ENCODE peak calls at places on chromosomes 13 and 19, in six cellular contexts. L is iPS DF 6.9, F is upper lobe of right lung, N is HAP-1, H is heart left ventricle, T is PC-3. W is an unnamed sample.
A peak's percentile ranks its signal among the peaks of the same experiment; 100 is the strongest.

GRCh38 chr13:55583953-55584593 is 1556.6 kb upstream of the PRR20A start:
- DNase-seq in L (no peak), F (no peak), N (no peak), H (no peak), T (no peak), W (no peak)

GRCh38 chr13:43546260-43546659 is 240.5 kb downstream of the ENOX1 start:
- DNase-seq in L (no peak), F (no peak), N (no peak), H (peak; percentile 74), T (no peak), W (no peak)

GRCh38 chr19:1606138-1606651 is 933 bp upstream of the UQCR11 start:
- DNase-seq in L (no peak), F (no peak), N (no peak), H (no peak), T (no peak), W (no peak)

GRCh38 chr19:10855879-10856522 is 7.8 kb downstream of the C19orf38 start:
- DNase-seq in L (no peak), F (no peak), N (peak; percentile 55), H (no peak), T (peak; percentile 62), W (no peak)

GRCh38 chr19:5667751-5668271 is 12.5 kb downstream of the MICOS13 start:
- DNase-seq in L (no peak), F (no peak), N (no peak), H (no peak), T (no peak), W (no peak)

GRCh38 chr19:45424191-45425058 is 708 bp upstream of the ERCC1 start:
- DNase-seq in L (no peak), F (peak; percentile 82), N (peak; percentile 54), H (peak; percentile 93), T (peak; percentile 95), W (peak; percentile 84)

GRCh38 chr19:43777163-43777700 is 3.5 kb downstream of the KCNN4 start:
- DNase-seq in L (no peak), F (no peak), N (no peak), H (no peak), T (no peak), W (no peak)

GRCh38 chr19:48319647-48320537 is 5.5 kb upstream of the EMP3 start:
- DNase-seq in L (no peak), F (peak; percentile 92), N (peak; percentile 94), H (peak; percentile 83), T (peak; percentile 78), W (peak; percentile 88)

GRCh38 chr19:18153555-18154134 is 682 bp downstream of the PIK3R2 start:
- DNase-seq in L (no peak), F (no peak), N (peak; percentile 48), H (peak; percentile 28), T (no peak), W (no peak)

GRCh38 chr19:20367811-20368294 is 197.7 kb downstream of the ZNF737 start:
- DNase-seq in L (peak; percentile 58), F (no peak), N (no peak), H (no peak), T (no peak), W (no peak)

GRCh38 chr13:99984463-99985242 is 3.1 kb downstream of the ZIC2 start:
- DNase-seq in L (no peak), F (no peak), N (peak; percentile 50), H (no peak), T (no peak), W (no peak)

GRCh38 chr19:6837525-6837924 is 49.9 kb upstream of the ADGRE1 start:
- DNase-seq in L (no peak), F (no peak), N (no peak), H (no peak), T (no peak), W (no peak)

GRCh38 chr19:1057185-1057857 is 9.6 kb upstream of the ARHGAP45 start:
- DNase-seq in L (no peak), F (no peak), N (no peak), H (no peak), T (peak; percentile 19), W (no peak)

GRCh38 chr13:50280538-50280937 is 265.3 kb downstream of the KCNRG start:
- DNase-seq in L (no peak), F (no peak), N (no peak), H (no peak), T (no peak), W (no peak)

GRCh38 chr19:41276231-41276630 is 12.1 kb downstream of the HNRNPUL1 start:
- DNase-seq in L (no peak), F (no peak), N (no peak), H (no peak), T (no peak), W (peak; percentile 17)

GRCh38 chr19:50717891-50718254 is 1.7 kb downstream of the SHANK1 start:
- DNase-seq in L (no peak), F (no peak), N (no peak), H (peak; percentile 18), T (no peak), W (no peak)

GRCh38 chr13:67827992-67828391 is 597.9 kb upstream of the PCDH9 start:
- DNase-seq in L (no peak), F (no peak), N (no peak), H (no peak), T (peak; percentile 2), W (no peak)

GRCh38 chr19:3740431-3740830 is 21.1 kb downstream of the APBA3 start:
- DNase-seq in L (no peak), F (no peak), N (no peak), H (no peak), T (no peak), W (no peak)

GRCh38 chr13:95231393-95231792 is 69.9 kb downstream of the ABCC4 start:
- DNase-seq in L (no peak), F (no peak), N (no peak), H (no peak), T (no peak), W (no peak)

GRCh38 chr19:44570603-44570983 is 41.1 kb upstream of the CEACAM20 start:
- DNase-seq in L (no peak), F (no peak), N (no peak), H (no peak), T (no peak), W (no peak)

GRCh38 chr19:42216653-42217521 is 590 bp downstream of the DEDD2 start:
- DNase-seq in L (no peak), F (peak; percentile 82), N (peak; percentile 66), H (peak; percentile 54), T (peak; percentile 15), W (no peak)

GRCh38 chr19:11447347-11448262 is 12.2 kb downstream of the PRKCSH start:
- DNase-seq in L (no peak), F (no peak), N (no peak), H (no peak), T (no peak), W (no peak)

GRCh38 chr13:101155920-101156319 is 260.4 kb downstream of the NALCN start:
- DNase-seq in L (no peak), F (no peak), N (no peak), H (no peak), T (peak; percentile 11), W (no peak)

GRCh38 chr19:2478324-2478755 is 2.4 kb downstream of the GADD45B start:
- DNase-seq in L (no peak), F (peak; percentile 87), N (peak; percentile 68), H (peak; percentile 55), T (peak; percentile 53), W (peak; percentile 92)

GRCh38 chr19:54201172-54201701 is 579 bp downstream of the RPS9 start:
- DNase-seq in L (no peak), F (no peak), N (no peak), H (no peak), T (peak; percentile 2), W (no peak)

GRCh38 chr19:54206030-54206830 is 5.6 kb downstream of the RPS9 start:
- DNase-seq in L (no peak), F (peak; percentile 71), N (no peak), H (no peak), T (no peak), W (no peak)

GRCh38 chr19:54204767-54205468 is 4.3 kb downstream of the RPS9 start:
- DNase-seq in L (no peak), F (no peak), N (no peak), H (no peak), T (no peak), W (no peak)

GRCh38 chr19:54201980-54202379 is 1.3 kb downstream of the RPS9 start:
- DNase-seq in L (no peak), F (no peak), N (no peak), H (no peak), T (no peak), W (no peak)

GRCh38 chr19:54203151-54203611 is 2.5 kb downstream of the RPS9 start:
- DNase-seq in L (no peak), F (no peak), N (no peak), H (no peak), T (peak; percentile 46), W (no peak)
- H3K4me1 ChIP-seq in L (peaks cover 4% of the 10 kb centered on the region), F (peaks cover 66% of the 10 kb centered on the region), N (peaks cover 29% of the 10 kb centered on the region), H (peaks cover 32% of the 10 kb centered on the region), T (peaks cover 48% of the 10 kb centered on the region), W (peaks cover 45% of the 10 kb centered on the region)

GRCh38 chr19:29155683-29156082 is 57.3 kb downstream of the UQCRFS1 start:
- DNase-seq in L (no peak), F (no peak), N (no peak), H (no peak), T (no peak), W (no peak)
- H3K9me3 ChIP-seq in L (no peaks in the 10 kb centered on the region), F (no peaks in the 10 kb centered on the region), N (no peaks in the 10 kb centered on the region), H (peaks cover 18% of the 10 kb centered on the region), T (peaks cover 3% of the 10 kb centered on the region), W (peaks cover 19% of the 10 kb centered on the region)

GRCh38 chr19:39828634-39829032 is 5.3 kb downstream of the DYRK1B start:
- DNase-seq in L (no peak), F (no peak), N (no peak), H (no peak), T (no peak), W (no peak)

GRCh38 chr19:39825531-39826076 is 8.4 kb downstream of the DYRK1B start:
- DNase-seq in L (no peak), F (peak; percentile 67), N (no peak), H (no peak), T (no peak), W (no peak)

GRCh38 chr19:39828015-39828633 is 5.8 kb downstream of the DYRK1B start:
- DNase-seq in L (no peak), F (no peak), N (no peak), H (no peak), T (no peak), W (peak; percentile 58)

GRCh38 chr19:39826311-39826945 is 7.5 kb downstream of the DYRK1B start:
- DNase-seq in L (no peak), F (no peak), N (no peak), H (no peak), T (no peak), W (no peak)

GRCh38 chr19:39827216-39827615 is 6.7 kb downstream of the DYRK1B start:
- DNase-seq in L (no peak), F (no peak), N (no peak), H (no peak), T (no peak), W (no peak)
- H3K36me3 ChIP-seq in L (peaks cover 19% of the 10 kb centered on the region), F (peaks cover 60% of the 10 kb centered on the region), N (peaks cover 57% of the 10 kb centered on the region), H (peaks cover 41% of the 10 kb centered on the region), T (no peaks in the 10 kb centered on the region), W (peaks cover 71% of the 10 kb centered on the region)

DNA sequence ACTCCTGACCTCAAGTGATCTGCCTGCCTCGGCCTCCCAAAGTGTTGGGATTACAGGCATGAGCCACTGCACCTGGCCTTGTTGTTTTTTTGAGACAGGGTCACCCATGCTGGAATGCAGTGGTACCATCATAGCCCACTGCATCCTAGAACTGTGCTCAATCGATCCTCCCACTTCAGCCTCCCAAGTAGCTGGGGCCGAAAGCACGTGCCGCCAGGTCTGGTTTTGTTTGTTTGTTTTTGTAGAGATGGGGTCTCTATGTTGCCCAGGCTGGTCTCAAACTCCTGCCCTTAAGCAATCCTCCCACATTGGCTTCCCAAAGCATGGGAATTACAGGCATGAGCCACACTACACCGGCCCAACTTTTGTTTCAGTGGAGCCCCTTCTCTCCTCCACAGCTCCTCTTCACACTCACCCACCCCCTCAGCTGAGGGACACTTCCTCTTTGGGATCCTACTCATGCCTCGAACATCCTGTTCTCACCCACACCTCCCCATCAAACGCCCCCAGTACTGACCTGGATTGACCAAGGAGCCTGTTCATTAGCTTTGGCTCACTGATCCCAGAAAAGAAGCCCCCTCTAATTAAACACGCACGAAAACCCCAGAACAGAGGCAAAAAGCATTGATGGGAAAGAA is 12.8 kb upstream of the CERS4 start:
- DNase-seq in L (no peak), F (no peak), N (no peak), H (no peak), T (no peak), W (no peak)
- H3K4me1 ChIP-seq in L (peaks cover 3% of the 10 kb centered on the region), F (peaks cover 13% of the 10 kb centered on the region), N (no peaks in the 10 kb centered on the region), H (peaks cover 10% of the 10 kb centered on the region), T (no peaks in the 10 kb centered on the region), W (peaks cover 4% of the 10 kb centered on the region)